ENCODE peak calls at places on chromosomes 13 and 19, in seven cellular contexts. A, C, D, W, V, B and X are unnamed samples.

GRCh38 chr13:79973533-79973963 is 367.4 kb downstream of the SPRY2 start:
- DNase-seq in B (no peak), W (no peak), D (no peak), C (peak; percentile 6), A (no peak), V (peak; percentile 52), X (peak; percentile 16)

GRCh38 chr19:6088677-6089063 is 21.6 kb downstream of the RFX2 start:
- DNase-seq in D (no peak), B (no peak), V (no peak), W (no peak), C (no peak), A (no peak), X (no peak)

GRCh38 chr19:29945433-29945832 is 3.4 kb downstream of the URI1 start:
- DNase-seq in D (no peak), B (no peak), W (no peak), C (peak; percentile 44), A (no peak), V (no peak), X (no peak)

GRCh38 chr19:41930926-41931592 is 2.8 kb upstream of the ERFL start:
- DNase-seq in W (no peak), D (no peak), V (no peak), B (no peak), A (no peak), C (no peak), X (peak; percentile 71)

GRCh38 chr19:54481326-54481930 is 8.3 kb upstream of the CDC42EP5 start:
- DNase-seq in D (no peak), V (no peak), B (no peak), W (peak; percentile 26), A (peak; percentile 69), C (peak; percentile 74), X (peak; percentile 67)

GRCh38 chr13:99459101-99459500 is 42.2 kb upstream of the TM9SF2 start:
- DNase-seq in D (no peak), W (no peak), A (no peak), B (no peak), C (no peak), V (no peak), X (no peak)

GRCh38 chr19:54791476-54791875 is 11.9 kb upstream of the KIR2DL4 start:
- DNase-seq in C (no peak), A (no peak), W (no peak), D (no peak), B (no peak), V (no peak), X (no peak)

GRCh38 chr19:50465986-50466771 is 10.1 kb upstream of the EMC10 start:
- DNase-seq in D (no peak), V (no peak), W (no peak), A (no peak), B (no peak), C (no peak), X (no peak)

GRCh38 chr13:33158830-33159229 is 126.7 kb downstream of the STARD13 start:
- DNase-seq in V (no peak), D (no peak), B (no peak), C (no peak), W (no peak), A (no peak), X (no peak)

GRCh38 chr19:468587-469256 is 7.9 kb upstream of the SHC2 start:
- DNase-seq in B (no peak), A (no peak), C (no peak), V (no peak), D (no peak), W (no peak), X (no peak)

GRCh38 chr13:30456290-30456689 is 9.4 kb downstream of the HMGB1 start:
- DNase-seq in D (no peak), C (no peak), B (no peak), A (no peak), V (no peak), W (no peak), X (no peak)

GRCh38 chr19:58117841-58118575 is 20.0 kb upstream of the ZSCAN18 start:
- DNase-seq in A (no peak), C (peak; percentile 34), B (no peak), D (no peak), W (no peak), V (peak; percentile 18), X (no peak)

GRCh38 chr19:32465176-32465575 is 59.6 kb downstream of the DPY19L3 start:
- DNase-seq in D (no peak), V (no peak), W (no peak), C (no peak), A (no peak), B (no peak), X (no peak)

GRCh38 chr13:98439136-98439828 is 137.6 kb downstream of the STK24 start:
- DNase-seq in B (no peak), D (no peak), W (no peak), V (no peak), A (peak; percentile 65), C (peak; percentile 52), X (no peak)

GRCh38 chr13:33828431-33829129 is 10.6 kb downstream of the RFC3 start:
- DNase-seq in B (no peak), D (no peak), C (no peak), V (no peak), W (no peak), A (no peak), X (no peak)

GRCh38 chr13:33639640-33640080 is 178.3 kb upstream of the RFC3 start:
- DNase-seq in W (no peak), A (no peak), V (no peak), C (no peak), D (no peak), B (no peak), X (no peak)

GRCh38 chr13:50052478-50052877 is 37.2 kb downstream of the KCNRG start:
- DNase-seq in D (no peak), C (no peak), W (no peak), V (no peak), B (no peak), A (no peak), X (no peak)

GRCh38 chr13:106003651-106004050 is 531.8 kb downstream of the EFNB2 start:
- DNase-seq in C (no peak), A (no peak), B (no peak), D (no peak), V (no peak), W (no peak), X (no peak)

GRCh38 chr19:13102666-13103584 is at the start of gene LYL1:
- DNase-seq in C (peak; percentile 98), B (no peak), A (peak; percentile 91), W (peak; percentile 23), V (peak; percentile 93), D (no peak), X (no peak)

GRCh38 chr19:1748703-1749341 is 4.5 kb upstream of the ONECUT3 start:
- DNase-seq in B (no peak), A (no peak), V (no peak), D (no peak), C (no peak), W (no peak), X (no peak)

GRCh38 chr19:1749373-1750342 is 3.6 kb upstream of the ONECUT3 start:
- DNase-seq in C (no peak), D (no peak), A (no peak), V (no peak), W (no peak), B (no peak), X (no peak)

GRCh38 chr19:1746401-1747284 is 6.7 kb upstream of the ONECUT3 start:
- DNase-seq in B (no peak), A (peak; percentile 66), W (no peak), C (peak; percentile 95), V (no peak), D (no peak), X (no peak)

GRCh38 chr19:1747285-1748114 is 5.8 kb upstream of the ONECUT3 start:
- DNase-seq in C (peak; percentile 99), A (no peak), D (peak; percentile 25), B (no peak), V (no peak), W (peak; percentile 12), X (no peak)

DNA sequence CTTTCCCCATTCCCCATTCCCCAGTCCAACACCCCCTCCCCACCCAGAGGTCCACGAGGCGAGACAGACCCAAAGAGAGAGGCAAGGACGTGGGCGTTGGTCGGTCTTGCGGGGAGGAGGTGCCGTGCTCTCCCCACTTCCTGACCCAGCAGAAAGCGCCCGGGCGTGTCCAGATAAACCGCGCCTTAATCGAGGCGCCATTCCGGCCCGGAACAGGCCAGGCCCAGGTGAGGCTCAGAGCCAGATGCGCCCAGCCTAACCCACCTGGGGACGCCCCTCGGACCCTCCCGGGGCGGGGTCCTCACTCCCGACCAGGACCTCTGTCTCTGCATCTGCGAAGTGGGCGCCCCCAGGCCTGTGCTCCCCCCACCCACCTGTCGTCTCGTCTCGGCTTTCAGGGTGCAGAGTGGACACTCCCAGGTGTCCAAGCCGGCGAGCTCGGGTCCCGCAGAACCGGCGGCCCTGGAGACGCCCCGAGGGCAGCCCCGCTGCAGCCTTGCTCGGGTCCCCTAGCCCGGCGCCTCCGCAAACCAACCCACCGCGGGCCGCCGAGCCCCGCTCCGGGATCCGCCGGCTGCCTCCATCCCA is 5.1 kb upstream of the ONECUT3 start:
- DNase-seq in C (no peak), A (no peak), B (no peak), V (no peak), D (no peak), W (no peak), X (no peak)
- H3K4me3 ChIP-seq in C (no peak overlapping the region), A (no peak overlapping the region), B (no peak overlapping the region), V (no peak overlapping the region), D (peak overlapping the region; percentile 39), W (no peak overlapping the region), X (peak overlapping the region; percentile 40)

DNA sequence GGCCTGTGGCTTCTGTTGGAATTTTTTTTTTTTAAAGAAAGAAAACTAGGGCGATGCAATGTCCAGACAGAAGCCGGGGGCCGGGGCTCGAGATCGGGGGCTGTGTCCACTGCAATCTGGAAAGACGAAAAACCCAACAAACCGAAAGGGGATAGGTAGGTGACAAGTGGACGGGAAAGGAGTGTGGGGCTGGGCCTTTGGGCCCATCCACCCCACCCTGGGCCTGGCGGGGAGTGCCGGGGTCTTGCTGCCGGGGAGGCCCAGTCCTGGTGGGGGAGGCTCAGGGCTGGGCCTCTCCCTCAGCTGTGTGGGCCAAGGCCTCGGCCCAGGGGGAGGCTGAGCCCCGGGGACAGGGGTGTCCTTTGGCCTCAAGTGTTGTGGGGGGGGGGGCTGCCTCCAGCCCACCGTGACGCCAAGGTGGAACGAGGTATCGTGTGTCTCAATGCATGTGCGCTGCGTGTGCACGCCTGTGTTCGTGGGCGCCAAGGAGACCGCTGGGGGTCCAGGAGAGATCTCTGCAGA is 17.4 kb downstream of the PRKCSH start:
- DNase-seq in C (peak; percentile 65), B (no peak), A (no peak), D (no peak), V (no peak), W (no peak), X (no peak)
- H3K27me3 ChIP-seq in C (no peaks in the 10 kb centered on the region), B (no peaks in the 10 kb centered on the region), A (no peaks in the 10 kb centered on the region), D (no peaks in the 10 kb centered on the region), V (no peaks in the 10 kb centered on the region), W (no peaks in the 10 kb centered on the region), X (no peaks in the 10 kb centered on the region)

DNA sequence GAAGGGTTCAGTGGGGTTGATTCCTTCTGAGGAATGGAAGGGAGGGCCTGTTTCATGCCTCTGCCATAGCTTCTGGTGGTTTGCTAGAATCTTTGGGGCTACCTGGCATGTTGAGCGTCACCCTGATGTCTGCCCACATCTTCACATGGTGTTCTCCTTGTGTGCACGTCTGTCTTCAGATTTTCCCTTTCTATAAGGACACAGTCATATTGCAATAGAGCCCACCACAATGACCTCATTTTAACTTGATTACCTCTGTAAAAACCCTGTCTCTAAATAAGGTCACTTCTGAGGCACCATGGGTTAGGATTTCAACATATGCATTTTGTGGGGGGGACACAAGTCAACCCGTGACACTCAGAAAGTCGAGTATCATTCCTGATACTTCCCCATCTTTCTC is 257.9 kb downstream of the COG6 start:
- DNase-seq in D (no peak), V (no peak), B (no peak), A (no peak), C (no peak), W (no peak), X (no peak)
- H3K4me1 ChIP-seq in D (no peaks in the 10 kb centered on the region), V (peaks cover 27% of the 10 kb centered on the region), B (no peaks in the 10 kb centered on the region), A (no peaks in the 10 kb centered on the region), C (peaks cover 6% of the 10 kb centered on the region), W (no peaks in the 10 kb centered on the region), X (no peaks in the 10 kb centered on the region)

GRCh38 chr13:37716796-37717195 is 118.2 kb upstream of the POSTN start:
- DNase-seq in C (no peak), D (no peak), A (no peak), B (no peak), V (no peak), W (no peak), X (no peak)
- H3K4me3 ChIP-seq in C (peak overlapping the region; percentile 7), D (no peak overlapping the region), A (no peak overlapping the region), B (no peak overlapping the region), V (no peak overlapping the region), W (no peak overlapping the region), X (no peak overlapping the region)